ENCODE peak calls at places on chromosomes 3 and 15, in six cellular contexts. One of them, this sample, is unnamed. For H3K4me1, the result is how much of the 10 kb centered on the place peaks cover.

GRCh38 chr3:71629289-71630252 is 46.0 kb upstream of the FOXP1 start:
- DNase-seq in H1: no peak
- DNase-seq in IMR-90: peak
- DNase-seq in neuronal stem cell: no peak
- DNase-seq in H9: no peak
- DNase-seq in mesenchymal stem cell: peak
- DNase-seq in this sample: peak

GRCh38 chr3:126179825-126180476 is 435 bp downstream of the ALDH1L1 start:
- DNase-seq in H1: no peak
- DNase-seq in IMR-90: no peak
- DNase-seq in neuronal stem cell: peak
- DNase-seq in H9: peak
- DNase-seq in mesenchymal stem cell: no peak
- DNase-seq in this sample: peak

GRCh38 chr3:16061491-16061890 is 113.0 kb upstream of the GALNT15 start:
- DNase-seq in H1: no peak
- DNase-seq in IMR-90: peak
- DNase-seq in neuronal stem cell: no peak
- DNase-seq in H9: no peak
- DNase-seq in mesenchymal stem cell: no peak
- DNase-seq in this sample: no peak

GRCh38 chr3:127728417-127728816 is 55.7 kb downstream of the ABTB1 start:
- DNase-seq in H1: no peak
- DNase-seq in IMR-90: peak
- DNase-seq in neuronal stem cell: no peak
- DNase-seq in H9: no peak
- DNase-seq in mesenchymal stem cell: peak
- DNase-seq in this sample: no peak

GRCh38 chr3:42755681-42756578 is 17.1 kb downstream of the CCDC13 start:
- DNase-seq in H1: no peak
- DNase-seq in IMR-90: peak
- DNase-seq in neuronal stem cell: no peak
- DNase-seq in H9: peak
- DNase-seq in mesenchymal stem cell: peak
- DNase-seq in this sample: peak

GRCh38 chr3:114192141-114192540 is 13.3 kb upstream of the DRD3 start:
- DNase-seq in H1: no peak
- DNase-seq in IMR-90: no peak
- DNase-seq in neuronal stem cell: no peak
- DNase-seq in H9: no peak
- DNase-seq in mesenchymal stem cell: no peak
- DNase-seq in this sample: no peak

GRCh38 chr3:184822654-184823053 is 10.7 kb downstream of the VPS8 start:
- DNase-seq in H1: no peak
- DNase-seq in IMR-90: peak
- DNase-seq in neuronal stem cell: no peak
- DNase-seq in H9: no peak
- DNase-seq in mesenchymal stem cell: peak
- DNase-seq in this sample: no peak

GRCh38 chr3:127307431-127307830 is 19.6 kb upstream of the PRR20G start:
- DNase-seq in H1: no peak
- DNase-seq in IMR-90: no peak
- DNase-seq in neuronal stem cell: no peak
- DNase-seq in H9: no peak
- DNase-seq in mesenchymal stem cell: no peak
- DNase-seq in this sample: no peak

GRCh38 chr3:173463250-173463649 is 65.7 kb downstream of the NLGN1 start:
- DNase-seq in H1: no peak
- DNase-seq in IMR-90: no peak
- DNase-seq in neuronal stem cell: no peak
- DNase-seq in H9: no peak
- DNase-seq in mesenchymal stem cell: no peak
- DNase-seq in this sample: no peak

GRCh38 chr3:7305561-7305960 is 444.6 kb downstream of the GRM7 start:
- DNase-seq in H1: no peak
- DNase-seq in IMR-90: no peak
- DNase-seq in neuronal stem cell: no peak
- DNase-seq in H9: no peak
- DNase-seq in mesenchymal stem cell: no peak
- DNase-seq in this sample: peak

GRCh38 chr15:75024102-75024636 is 779 bp downstream of the PPCDC start:
- DNase-seq in H1: no peak
- DNase-seq in IMR-90: peak
- DNase-seq in neuronal stem cell: no peak
- DNase-seq in H9: no peak
- DNase-seq in mesenchymal stem cell: peak
- DNase-seq in this sample: peak

GRCh38 chr15:61051570-61052031 is 177.5 kb downstream of the RORA start:
- DNase-seq in H1: peak
- DNase-seq in IMR-90: peak
- DNase-seq in neuronal stem cell: peak
- DNase-seq in H9: peak
- DNase-seq in mesenchymal stem cell: peak
- DNase-seq in this sample: peak

GRCh38 chr3:125137432-125138033 is 75.0 kb downstream of the SLC12A8 start:
- DNase-seq in H1: no peak
- DNase-seq in IMR-90: peak
- DNase-seq in neuronal stem cell: no peak
- DNase-seq in H9: no peak
- DNase-seq in mesenchymal stem cell: peak
- DNase-seq in this sample: peak

GRCh38 chr15:92681141-92681622 is 25.6 kb upstream of the FAM174B start:
- DNase-seq in H1: no peak
- DNase-seq in IMR-90: peak
- DNase-seq in neuronal stem cell: no peak
- DNase-seq in H9: no peak
- DNase-seq in mesenchymal stem cell: peak
- DNase-seq in this sample: peak

GRCh38 chr3:45881031-45882022 is 5.0 kb upstream of the CCR9 start:
- DNase-seq in H1: no peak
- DNase-seq in IMR-90: peak
- DNase-seq in neuronal stem cell: no peak
- DNase-seq in H9: no peak
- DNase-seq in mesenchymal stem cell: peak
- DNase-seq in this sample: peak

GRCh38 chr3:109336272-109336957 is 931 bp downstream of the DPPA4 start:
- DNase-seq in H1: no peak
- DNase-seq in IMR-90: peak
- DNase-seq in neuronal stem cell: no peak
- DNase-seq in H9: no peak
- DNase-seq in mesenchymal stem cell: peak
- DNase-seq in this sample: peak

GRCh38 chr3:108091498-108092259 is 848 bp upstream of the CD47 start:
- DNase-seq in H1: no peak
- DNase-seq in IMR-90: no peak
- DNase-seq in neuronal stem cell: no peak
- DNase-seq in H9: peak
- DNase-seq in mesenchymal stem cell: no peak
- DNase-seq in this sample: peak

GRCh38 chr15:66779331-66780009 is 77.4 kb downstream of the SMAD6 start:
- DNase-seq in H1: no peak
- DNase-seq in IMR-90: no peak
- DNase-seq in neuronal stem cell: no peak
- DNase-seq in H9: no peak
- DNase-seq in mesenchymal stem cell: no peak
- DNase-seq in this sample: no peak

GRCh38 chr3:62554264-62554799 is 181.0 kb upstream of the FEZF2 start:
- DNase-seq in H1: no peak
- DNase-seq in IMR-90: no peak
- DNase-seq in neuronal stem cell: no peak
- DNase-seq in H9: peak
- DNase-seq in mesenchymal stem cell: no peak
- DNase-seq in this sample: peak

GRCh38 chr3:131794766-131795381 is 239.9 kb downstream of the CPNE4 start:
- DNase-seq in H1: peak
- DNase-seq in IMR-90: peak
- DNase-seq in neuronal stem cell: peak
- DNase-seq in H9: peak
- DNase-seq in mesenchymal stem cell: peak
- DNase-seq in this sample: peak

GRCh38 chr3:128443771-128444170 is 22.9 kb downstream of the DNAJB8 start:
- DNase-seq in H1: no peak
- DNase-seq in IMR-90: no peak
- DNase-seq in neuronal stem cell: no peak
- DNase-seq in H9: no peak
- DNase-seq in mesenchymal stem cell: no peak
- DNase-seq in this sample: no peak

GRCh38 chr3:9581742-9582141 is 28.1 kb upstream of the LHFPL4 start:
- DNase-seq in H1: peak
- DNase-seq in IMR-90: no peak
- DNase-seq in neuronal stem cell: no peak
- DNase-seq in H9: no peak
- DNase-seq in mesenchymal stem cell: no peak
- DNase-seq in this sample: no peak

GRCh38 chr3:194246709-194247349 is 104.3 kb downstream of the CPN2 start:
- DNase-seq in H1: no peak
- DNase-seq in IMR-90: no peak
- DNase-seq in neuronal stem cell: no peak
- DNase-seq in H9: no peak
- DNase-seq in mesenchymal stem cell: no peak
- DNase-seq in this sample: no peak

GRCh38 chr15:73650387-73651126 is 17.4 kb upstream of the NPTN start:
- DNase-seq in H1: no peak
- DNase-seq in IMR-90: peak
- DNase-seq in neuronal stem cell: no peak
- DNase-seq in H9: no peak
- DNase-seq in mesenchymal stem cell: peak
- DNase-seq in this sample: no peak

GRCh38 chr3:126135398-126136076 is 44.8 kb downstream of the ALDH1L1 start:
- DNase-seq in H1: no peak
- DNase-seq in IMR-90: no peak
- DNase-seq in neuronal stem cell: no peak
- DNase-seq in H9: peak
- DNase-seq in mesenchymal stem cell: no peak
- DNase-seq in this sample: no peak

GRCh38 chr3:51386852-51387229 is 1.8 kb downstream of the MANF start:
- DNase-seq in H1: no peak
- DNase-seq in IMR-90: no peak
- DNase-seq in neuronal stem cell: no peak
- DNase-seq in H9: no peak
- DNase-seq in mesenchymal stem cell: no peak
- DNase-seq in this sample: no peak

GRCh38 chr3:190183121-190183520 is 62.4 kb upstream of the P3H2 start:
- DNase-seq in H1: no peak
- DNase-seq in IMR-90: peak
- DNase-seq in neuronal stem cell: peak
- DNase-seq in H9: no peak
- DNase-seq in mesenchymal stem cell: peak
- DNase-seq in this sample: peak
- H3K4me1 ChIP-seq in H1: under half
- H3K4me1 ChIP-seq in IMR-90: under half
- H3K4me1 ChIP-seq in neuronal stem cell: under half
- H3K4me1 ChIP-seq in H9: under half
- H3K4me1 ChIP-seq in mesenchymal stem cell: under half
- H3K4me1 ChIP-seq in this sample: under half

GRCh38 chr3:138172625-138173024 is 2.1 kb downstream of the DBR1 start:
- DNase-seq in H1: no peak
- DNase-seq in IMR-90: no peak
- DNase-seq in neuronal stem cell: no peak
- DNase-seq in H9: no peak
- DNase-seq in mesenchymal stem cell: no peak
- DNase-seq in this sample: no peak

GRCh38 chr3:138174421-138175122 is at the start of gene DBR1:
- DNase-seq in H1: no peak
- DNase-seq in IMR-90: peak
- DNase-seq in neuronal stem cell: peak
- DNase-seq in H9: peak
- DNase-seq in mesenchymal stem cell: peak
- DNase-seq in this sample: peak

DNA sequence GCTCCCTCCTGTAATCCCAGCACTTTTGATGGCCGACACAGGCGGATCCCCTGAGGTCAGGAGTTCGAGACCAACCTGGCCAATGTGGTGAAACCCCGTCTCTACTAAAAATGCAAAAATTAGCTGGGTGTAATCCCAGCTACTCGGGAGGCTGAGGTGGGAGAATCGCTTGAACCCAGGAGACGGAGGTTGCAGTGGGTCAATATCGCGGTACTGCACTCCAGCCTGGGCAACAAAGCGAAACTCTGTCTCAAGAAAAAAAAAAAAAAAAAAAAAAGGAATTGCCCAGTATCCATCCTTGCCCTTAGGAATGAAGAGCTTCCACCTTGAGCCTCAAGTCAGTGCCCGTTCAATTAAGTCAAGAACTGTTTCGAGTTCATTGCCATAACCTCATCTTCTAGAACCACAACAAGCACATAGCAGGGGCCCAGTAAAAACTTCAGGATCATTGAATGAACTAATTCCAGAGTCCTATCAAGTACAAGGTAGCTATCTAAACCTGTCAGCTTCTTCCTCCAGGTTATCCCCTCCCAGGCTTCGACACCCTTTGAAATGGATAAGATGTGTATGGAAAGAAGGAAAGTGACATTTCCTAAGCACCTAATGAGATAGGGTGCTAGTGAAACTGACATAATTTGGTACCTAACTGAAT is 826 bp downstream of the DBR1 start:
- DNase-seq in H1: no peak
- DNase-seq in IMR-90: no peak
- DNase-seq in neuronal stem cell: no peak
- DNase-seq in H9: no peak
- DNase-seq in mesenchymal stem cell: no peak
- DNase-seq in this sample: no peak
- H2BK15ac ChIP-seq in H1: no peak
- H2BK15ac ChIP-seq in IMR-90: no peak
- H2BK15ac ChIP-seq in neuronal stem cell: no peak
- H2BK15ac ChIP-seq in H9: no peak
- H2BK15ac ChIP-seq in mesenchymal stem cell: no peak
- H2BK15ac ChIP-seq in this sample: no peak

GRCh38 chr15:34318277-34319079 is 19.1 kb downstream of the SLC12A6 start:
- DNase-seq in H1: no peak
- DNase-seq in IMR-90: peak
- DNase-seq in neuronal stem cell: peak
- DNase-seq in H9: peak
- DNase-seq in mesenchymal stem cell: peak
- DNase-seq in this sample: peak
- H3K27ac ChIP-seq in H1: no peak
- H3K27ac ChIP-seq in IMR-90: peak
- H3K27ac ChIP-seq in neuronal stem cell: no peak
- H3K27ac ChIP-seq in H9: no peak
- H3K27ac ChIP-seq in mesenchymal stem cell: no peak
- H3K27ac ChIP-seq in this sample: no peak

DNA sequence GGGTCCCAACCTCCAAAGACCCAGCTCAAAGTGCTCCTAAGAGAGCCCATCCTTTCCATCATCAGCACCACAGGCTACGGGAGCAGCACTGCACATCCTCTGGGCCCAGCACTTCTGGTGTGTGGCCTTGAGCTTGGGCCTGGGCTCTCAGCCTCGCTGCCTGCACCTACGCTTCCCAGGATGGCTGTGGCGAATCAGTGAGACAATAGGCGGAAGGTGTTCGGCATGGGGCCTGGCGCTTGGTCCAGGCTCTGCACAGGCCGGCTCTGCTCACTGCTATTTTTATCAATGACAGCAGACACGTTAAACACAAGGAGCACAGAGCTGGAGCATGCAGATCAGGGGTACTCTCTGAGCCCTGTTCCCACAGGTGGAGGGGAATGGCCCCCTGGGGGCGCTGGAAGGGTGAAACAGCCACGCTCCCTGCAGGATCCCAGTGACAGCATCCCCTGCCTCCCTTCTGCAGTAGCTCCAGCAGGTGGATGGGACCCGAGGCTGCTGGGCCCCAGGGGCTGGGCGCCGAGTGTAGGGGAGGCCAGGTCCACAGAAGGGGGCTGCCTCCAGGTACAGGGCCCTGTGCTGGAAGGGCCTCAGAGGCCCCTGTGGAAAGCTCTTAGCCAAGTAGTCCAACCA is 90.0 kb upstream of the RPL32 start:
- DNase-seq in H1: no peak
- DNase-seq in IMR-90: no peak
- DNase-seq in neuronal stem cell: no peak
- DNase-seq in H9: no peak
- DNase-seq in mesenchymal stem cell: no peak
- DNase-seq in this sample: no peak
- H3K4me1 ChIP-seq in H1: under half
- H3K4me1 ChIP-seq in IMR-90: under half
- H3K4me1 ChIP-seq in neuronal stem cell: under half
- H3K4me1 ChIP-seq in H9: under half
- H3K4me1 ChIP-seq in mesenchymal stem cell: under half
- H3K4me1 ChIP-seq in this sample: under half